ENCODE peak calls at places on chromosomes 13 and 19, in eight cellular contexts. One of them, this sample, is unnamed.

GRCh38 chr19:18514800-18515682 is 6.8 kb downstream of the ELL start:
- DNase-seq in pancreas: peak; percentile 50
- DNase-seq in heart left ventricle: peak; percentile 65
- DNase-seq in aorta: peak; percentile 86
- DNase-seq in fibroblast of lung: peak; percentile 92
- DNase-seq in body of pancreas: peak; percentile 65
- DNase-seq in effector memory CD4-positive, alpha-beta T cell: peak; percentile 34
- DNase-seq in mesenchymal stem cell: peak; percentile 98
- DNase-seq in this sample: no peak

GRCh38 chr19:48630289-48631036 is 6.7 kb downstream of the DBP start:
- DNase-seq in pancreas: no peak
- DNase-seq in heart left ventricle: peak; percentile 85
- DNase-seq in aorta: peak; percentile 91
- DNase-seq in fibroblast of lung: peak; percentile 68
- DNase-seq in body of pancreas: peak; percentile 62
- DNase-seq in effector memory CD4-positive, alpha-beta T cell: no peak
- DNase-seq in mesenchymal stem cell: peak; percentile 73
- DNase-seq in this sample: no peak

GRCh38 chr13:79492313-79492798 is 11.4 kb downstream of the NDFIP2 start:
- DNase-seq in pancreas: no peak
- DNase-seq in heart left ventricle: no peak
- DNase-seq in aorta: no peak
- DNase-seq in fibroblast of lung: no peak
- DNase-seq in body of pancreas: no peak
- DNase-seq in effector memory CD4-positive, alpha-beta T cell: no peak
- DNase-seq in mesenchymal stem cell: peak; percentile 63
- DNase-seq in this sample: no peak

GRCh38 chr19:57803594-57804325 is 11.0 kb downstream of the ZNF552 start:
- DNase-seq in pancreas: no peak
- DNase-seq in heart left ventricle: no peak
- DNase-seq in aorta: no peak
- DNase-seq in fibroblast of lung: peak; percentile 58
- DNase-seq in body of pancreas: no peak
- DNase-seq in effector memory CD4-positive, alpha-beta T cell: no peak
- DNase-seq in mesenchymal stem cell: peak; percentile 86
- DNase-seq in this sample: no peak

GRCh38 chr19:29939628-29940027 is 2.4 kb upstream of the URI1 start:
- DNase-seq in pancreas: no peak
- DNase-seq in heart left ventricle: no peak
- DNase-seq in aorta: no peak
- DNase-seq in fibroblast of lung: no peak
- DNase-seq in body of pancreas: no peak
- DNase-seq in effector memory CD4-positive, alpha-beta T cell: no peak
- DNase-seq in mesenchymal stem cell: no peak
- DNase-seq in this sample: no peak

GRCh38 chr19:32630338-32630737 is 44.6 kb downstream of the ANKRD27 start:
- DNase-seq in pancreas: no peak
- DNase-seq in heart left ventricle: no peak
- DNase-seq in aorta: no peak
- DNase-seq in fibroblast of lung: no peak
- DNase-seq in body of pancreas: no peak
- DNase-seq in effector memory CD4-positive, alpha-beta T cell: no peak
- DNase-seq in mesenchymal stem cell: no peak
- DNase-seq in this sample: no peak

GRCh38 chr19:19531951-19532805 is 3.5 kb downstream of the YJEFN3 start:
- DNase-seq in pancreas: peak; percentile 63
- DNase-seq in heart left ventricle: peak; percentile 85
- DNase-seq in aorta: peak; percentile 97
- DNase-seq in fibroblast of lung: peak; percentile 51
- DNase-seq in body of pancreas: peak; percentile 87
- DNase-seq in effector memory CD4-positive, alpha-beta T cell: peak; percentile 79
- DNase-seq in mesenchymal stem cell: peak; percentile 67
- DNase-seq in this sample: peak; percentile 74

GRCh38 chr19:14519245-14519859 is 1.2 kb upstream of the DNAJB1 start:
- DNase-seq in pancreas: no peak
- DNase-seq in heart left ventricle: no peak
- DNase-seq in aorta: no peak
- DNase-seq in fibroblast of lung: no peak
- DNase-seq in body of pancreas: no peak
- DNase-seq in effector memory CD4-positive, alpha-beta T cell: no peak
- DNase-seq in mesenchymal stem cell: no peak
- DNase-seq in this sample: no peak

GRCh38 chr13:28568286-28568685 is 73.4 kb upstream of the FLT1 start:
- DNase-seq in pancreas: peak; percentile 70
- DNase-seq in heart left ventricle: peak; percentile 64
- DNase-seq in aorta: no peak
- DNase-seq in fibroblast of lung: peak; percentile 43
- DNase-seq in body of pancreas: peak; percentile 94
- DNase-seq in effector memory CD4-positive, alpha-beta T cell: no peak
- DNase-seq in mesenchymal stem cell: peak; percentile 66
- DNase-seq in this sample: no peak

GRCh38 chr13:21974741-21975140 is 303.9 kb downstream of the FGF9 start:
- DNase-seq in pancreas: no peak
- DNase-seq in heart left ventricle: no peak
- DNase-seq in aorta: no peak
- DNase-seq in fibroblast of lung: no peak
- DNase-seq in body of pancreas: no peak
- DNase-seq in effector memory CD4-positive, alpha-beta T cell: no peak
- DNase-seq in mesenchymal stem cell: peak; percentile 5
- DNase-seq in this sample: no peak

GRCh38 chr13:31264146-31264545 is 64.4 kb downstream of the B3GLCT start:
- DNase-seq in pancreas: no peak
- DNase-seq in heart left ventricle: no peak
- DNase-seq in aorta: no peak
- DNase-seq in fibroblast of lung: no peak
- DNase-seq in body of pancreas: no peak
- DNase-seq in effector memory CD4-positive, alpha-beta T cell: no peak
- DNase-seq in mesenchymal stem cell: no peak
- DNase-seq in this sample: no peak

GRCh38 chr13:102452831-102453230 is 51.0 kb upstream of the FGF14 start:
- DNase-seq in pancreas: no peak
- DNase-seq in heart left ventricle: no peak
- DNase-seq in aorta: no peak
- DNase-seq in fibroblast of lung: peak; percentile 31
- DNase-seq in body of pancreas: no peak
- DNase-seq in effector memory CD4-positive, alpha-beta T cell: no peak
- DNase-seq in mesenchymal stem cell: no peak
- DNase-seq in this sample: no peak

GRCh38 chr13:98222081-98222554 is 45.0 kb upstream of the RNF113B start:
- DNase-seq in pancreas: peak; percentile 82
- DNase-seq in heart left ventricle: no peak
- DNase-seq in aorta: no peak
- DNase-seq in fibroblast of lung: no peak
- DNase-seq in body of pancreas: peak; percentile 88
- DNase-seq in effector memory CD4-positive, alpha-beta T cell: no peak
- DNase-seq in mesenchymal stem cell: peak; percentile 70
- DNase-seq in this sample: no peak

GRCh38 chr19:8607386-8607785 is 3.1 kb downstream of the ADAMTS10 start:
- DNase-seq in pancreas: no peak
- DNase-seq in heart left ventricle: peak; percentile 46
- DNase-seq in aorta: peak; percentile 90
- DNase-seq in fibroblast of lung: peak; percentile 33
- DNase-seq in body of pancreas: no peak
- DNase-seq in effector memory CD4-positive, alpha-beta T cell: no peak
- DNase-seq in mesenchymal stem cell: no peak
- DNase-seq in this sample: no peak

GRCh38 chr13:67355791-67356190 is 125.7 kb upstream of the PCDH9 start:
- DNase-seq in pancreas: no peak
- DNase-seq in heart left ventricle: no peak
- DNase-seq in aorta: no peak
- DNase-seq in fibroblast of lung: no peak
- DNase-seq in body of pancreas: no peak
- DNase-seq in effector memory CD4-positive, alpha-beta T cell: no peak
- DNase-seq in mesenchymal stem cell: no peak
- DNase-seq in this sample: no peak

GRCh38 chr19:40264314-40265054 is 20.7 kb downstream of the AKT2 start:
- DNase-seq in pancreas: no peak
- DNase-seq in heart left ventricle: no peak
- DNase-seq in aorta: no peak
- DNase-seq in fibroblast of lung: no peak
- DNase-seq in body of pancreas: no peak
- DNase-seq in effector memory CD4-positive, alpha-beta T cell: no peak
- DNase-seq in mesenchymal stem cell: no peak
- DNase-seq in this sample: no peak

GRCh38 chr13:41613984-41614581 is 156.7 kb downstream of the RGCC start:
- DNase-seq in pancreas: peak; percentile 26
- DNase-seq in heart left ventricle: peak; percentile 81
- DNase-seq in aorta: peak; percentile 69
- DNase-seq in fibroblast of lung: peak; percentile 95
- DNase-seq in body of pancreas: peak; percentile 34
- DNase-seq in effector memory CD4-positive, alpha-beta T cell: no peak
- DNase-seq in mesenchymal stem cell: peak; percentile 91
- DNase-seq in this sample: no peak

GRCh38 chr13:41054212-41054877 is 7.0 kb upstream of the WBP4 start:
- DNase-seq in pancreas: no peak
- DNase-seq in heart left ventricle: no peak
- DNase-seq in aorta: no peak
- DNase-seq in fibroblast of lung: peak; percentile 71
- DNase-seq in body of pancreas: no peak
- DNase-seq in effector memory CD4-positive, alpha-beta T cell: peak; percentile 21
- DNase-seq in mesenchymal stem cell: peak; percentile 67
- DNase-seq in this sample: no peak

DNA sequence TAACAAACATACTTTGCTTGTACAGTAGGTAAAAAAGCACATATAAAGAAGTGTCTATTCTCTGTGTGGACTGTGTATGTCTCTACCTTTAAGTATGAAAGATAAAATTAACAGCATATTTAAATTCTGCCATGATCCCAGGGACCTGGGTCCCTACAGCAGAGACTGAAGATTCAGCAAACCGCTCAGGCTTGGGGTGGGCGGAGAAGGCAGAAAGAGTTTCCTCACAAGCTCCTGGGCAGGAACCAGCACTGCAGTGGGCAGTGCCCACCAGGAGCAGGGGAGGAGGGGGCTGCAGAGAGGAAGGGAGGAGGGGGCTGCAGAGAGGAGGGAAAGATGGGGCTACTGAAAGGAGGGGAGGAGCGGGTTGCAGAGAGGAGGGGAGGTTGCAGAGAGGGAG is 44.6 kb upstream of the GRTP1 start:
- DNase-seq in pancreas: no peak
- DNase-seq in heart left ventricle: no peak
- DNase-seq in aorta: peak; percentile 20
- DNase-seq in fibroblast of lung: no peak
- DNase-seq in body of pancreas: no peak
- DNase-seq in effector memory CD4-positive, alpha-beta T cell: no peak
- DNase-seq in mesenchymal stem cell: no peak
- DNase-seq in this sample: no peak
- H3K27ac ChIP-seq in pancreas: no peak overlapping the region
- H3K27ac ChIP-seq in heart left ventricle: peak overlapping the region; percentile 51
- H3K27ac ChIP-seq in aorta: no peak overlapping the region
- H3K27ac ChIP-seq in fibroblast of lung: no peak overlapping the region
- H3K27ac ChIP-seq in body of pancreas: no peak overlapping the region
- H3K27ac ChIP-seq in effector memory CD4-positive, alpha-beta T cell: no peak overlapping the region
- H3K27ac ChIP-seq in mesenchymal stem cell: no peak overlapping the region
- H3K27ac ChIP-seq in this sample: no peak overlapping the region

DNA sequence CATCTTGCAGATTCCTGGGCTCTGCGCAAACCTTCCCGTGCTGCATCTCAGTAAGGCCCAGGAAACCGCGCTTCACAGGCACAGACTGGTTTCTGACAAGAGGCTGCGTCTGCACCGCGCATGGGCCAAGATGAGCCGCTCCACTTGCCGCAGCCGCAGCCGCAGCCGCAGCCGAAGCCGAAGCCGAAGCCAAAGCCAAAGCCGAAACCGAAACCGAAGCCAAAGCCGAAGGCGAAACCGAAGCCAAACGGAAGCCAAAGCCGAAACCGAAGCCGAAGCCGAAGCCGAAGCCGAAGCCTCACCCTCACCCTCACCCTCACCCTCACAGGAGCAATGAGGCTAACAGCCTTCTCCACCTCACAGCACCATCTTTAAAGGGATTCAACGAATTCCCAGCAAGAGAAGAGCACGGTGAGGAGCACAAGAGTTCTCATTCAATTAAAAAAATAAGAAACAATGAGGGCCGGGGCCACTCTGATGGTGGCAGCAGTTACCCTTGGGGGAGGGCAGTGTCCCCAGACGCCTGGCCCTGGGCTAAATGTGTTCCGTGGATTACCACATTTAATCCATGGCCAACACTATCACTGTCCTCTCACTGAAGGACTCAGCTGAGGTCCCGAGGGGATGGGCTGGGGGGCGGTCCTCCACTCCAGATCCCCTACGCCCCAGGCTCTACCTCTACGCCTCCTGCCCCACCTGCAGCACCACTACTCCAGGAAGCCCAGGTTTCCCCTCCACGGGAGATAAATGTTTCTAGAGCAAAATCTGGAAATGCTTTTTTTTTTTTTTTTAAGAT is 29.1 kb downstream of the ZNF787 start:
- DNase-seq in pancreas: no peak
- DNase-seq in heart left ventricle: no peak
- DNase-seq in aorta: no peak
- DNase-seq in fibroblast of lung: no peak
- DNase-seq in body of pancreas: no peak
- DNase-seq in effector memory CD4-positive, alpha-beta T cell: peak; percentile 29
- DNase-seq in mesenchymal stem cell: no peak
- DNase-seq in this sample: no peak
- H3K27ac ChIP-seq in pancreas: no peak overlapping the region
- H3K27ac ChIP-seq in heart left ventricle: peak overlapping the region; percentile 74
- H3K27ac ChIP-seq in aorta: no peak overlapping the region
- H3K27ac ChIP-seq in fibroblast of lung: no peak overlapping the region
- H3K27ac ChIP-seq in body of pancreas: no peak overlapping the region
- H3K27ac ChIP-seq in effector memory CD4-positive, alpha-beta T cell: no peak overlapping the region
- H3K27ac ChIP-seq in mesenchymal stem cell: no peak overlapping the region
- H3K27ac ChIP-seq in this sample: peak overlapping the region; percentile 72

GRCh38 chr19:3357362-3357730 is 9.0 kb upstream of the NFIC start:
- DNase-seq in pancreas: no peak
- DNase-seq in heart left ventricle: no peak
- DNase-seq in aorta: no peak
- DNase-seq in fibroblast of lung: no peak
- DNase-seq in body of pancreas: no peak
- DNase-seq in effector memory CD4-positive, alpha-beta T cell: no peak
- DNase-seq in mesenchymal stem cell: no peak
- DNase-seq in this sample: no peak
- H3K27ac ChIP-seq in pancreas: no peak overlapping the region
- H3K27ac ChIP-seq in heart left ventricle: peak overlapping the region; percentile 91
- H3K27ac ChIP-seq in aorta: no peak overlapping the region
- H3K27ac ChIP-seq in fibroblast of lung: no peak overlapping the region
- H3K27ac ChIP-seq in body of pancreas: peak overlapping the region; percentile 97
- H3K27ac ChIP-seq in effector memory CD4-positive, alpha-beta T cell: no peak overlapping the region
- H3K27ac ChIP-seq in mesenchymal stem cell: no peak overlapping the region
- H3K27ac ChIP-seq in this sample: no peak overlapping the region

DNA sequence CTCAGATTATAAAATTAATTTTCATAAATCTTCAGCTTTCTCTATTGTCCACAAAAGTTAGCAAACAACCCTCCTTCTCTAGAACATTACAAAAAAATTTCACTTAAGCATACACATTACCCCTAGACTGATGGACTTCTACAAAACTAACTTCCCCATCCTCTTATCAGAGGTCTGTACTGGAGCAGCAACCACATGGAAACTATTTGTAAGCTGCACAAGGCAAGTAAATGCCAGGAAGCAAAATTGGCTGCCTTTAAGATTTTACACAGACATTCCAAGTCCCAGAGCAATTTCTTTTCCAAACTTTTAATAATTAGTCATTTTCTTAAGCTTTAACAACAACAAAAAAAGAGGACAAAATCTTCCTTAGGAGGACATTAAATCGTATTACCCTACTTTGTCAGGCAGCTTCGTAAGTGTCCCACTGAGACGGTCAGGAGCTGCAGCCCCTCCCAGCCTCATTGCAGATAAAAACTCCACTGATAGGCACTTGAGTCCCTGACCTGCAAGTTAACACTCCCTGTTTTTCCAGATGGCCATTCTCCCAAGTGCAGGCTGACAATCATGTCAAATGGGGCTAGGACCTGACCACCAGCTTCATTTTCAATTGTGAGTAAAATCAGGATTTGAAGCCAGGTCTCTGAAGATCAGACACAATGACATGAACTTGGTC is 680.1 kb downstream of the DIAPH3 start:
- DNase-seq in pancreas: peak; percentile 63
- DNase-seq in heart left ventricle: peak; percentile 24
- DNase-seq in aorta: no peak
- DNase-seq in fibroblast of lung: peak; percentile 41
- DNase-seq in body of pancreas: peak; percentile 37
- DNase-seq in effector memory CD4-positive, alpha-beta T cell: no peak
- DNase-seq in mesenchymal stem cell: no peak
- DNase-seq in this sample: no peak
- H3K27ac ChIP-seq in pancreas: peak overlapping the region; percentile 50
- H3K27ac ChIP-seq in heart left ventricle: no peak overlapping the region
- H3K27ac ChIP-seq in aorta: no peak overlapping the region
- H3K27ac ChIP-seq in fibroblast of lung: no peak overlapping the region
- H3K27ac ChIP-seq in body of pancreas: peak overlapping the region; percentile 61
- H3K27ac ChIP-seq in effector memory CD4-positive, alpha-beta T cell: no peak overlapping the region
- H3K27ac ChIP-seq in mesenchymal stem cell: no peak overlapping the region
- H3K27ac ChIP-seq in this sample: no peak overlapping the region